ENCODE peak calls at places on chromosomes 2 and 18, in seven cellular contexts. T is HCT116, V is K562, J is HepG2, R is SK-N-SH, Q is GM12878, X is H1. F is an unnamed sample.

GRCh38 chr2:60882971-60883753 is 1.8 kb downstream of the REL start:
- DNase-seq in Q (peak), V (peak), J (no peak), R (peak), T (no peak), X (no peak), F (no peak)

GRCh38 chr2:50395510-50396300 is 636.2 kb downstream of the NRXN1 start:
- DNase-seq in V (no peak), X (no peak), R (no peak), T (no peak), Q (no peak), J (no peak), F (no peak)

GRCh38 chr2:142100967-142101366 is 29.8 kb downstream of the LRP1B start:
- DNase-seq in T (no peak), Q (no peak), J (no peak), V (no peak), R (no peak), X (no peak), F (no peak)

GRCh38 chr2:73408198-73408597 is 22.6 kb downstream of the ALMS1 start:
- DNase-seq in R (no peak), J (no peak), T (no peak), V (no peak), X (no peak), Q (no peak), F (no peak)

GRCh38 chr18:28961669-28962228 is 784.8 kb upstream of the CDH2 start:
- DNase-seq in X (peak), Q (no peak), T (peak), J (peak), V (no peak), R (peak), F (peak)

GRCh38 chr2:163755366-163755765 is 19.6 kb upstream of the FIGN start:
- DNase-seq in T (no peak), J (no peak), R (no peak), V (no peak), X (no peak), Q (no peak), F (no peak)

GRCh38 chr2:229815342-229815741 is 101.0 kb upstream of the DNER start:
- DNase-seq in V (no peak), T (no peak), X (no peak), R (no peak), Q (no peak), J (no peak), F (no peak)

GRCh38 chr2:160075171-160075570 is 12.8 kb upstream of the PLA2R1 start:
- DNase-seq in T (no peak), R (no peak), J (no peak), Q (no peak), X (no peak), V (no peak), F (no peak)

GRCh38 chr2:152433289-152433688 is 98.3 kb downstream of the FMNL2 start:
- DNase-seq in X (no peak), V (no peak), J (no peak), T (no peak), R (no peak), Q (no peak), F (no peak)

GRCh38 chr2:237184923-237185580 is 99.4 kb downstream of the COPS8 start:
- DNase-seq in R (no peak), V (no peak), Q (no peak), J (no peak), T (no peak), X (no peak), F (no peak)

GRCh38 chr18:57542801-57543427 is 43.6 kb downstream of the FECH start:
- DNase-seq in Q (no peak), T (no peak), R (peak), X (no peak), J (no peak), V (no peak), F (no peak)

GRCh38 chr2:95281786-95282185 is 7.5 kb downstream of the PROM2 start:
- DNase-seq in V (no peak), X (no peak), T (no peak), Q (no peak), J (no peak), R (no peak), F (no peak)

GRCh38 chr2:225002039-225002655 is 40.1 kb downstream of the DOCK10 start:
- DNase-seq in Q (peak), V (peak), T (peak), X (no peak), R (peak), J (peak), F (peak)

GRCh38 chr18:23114171-23114881 is 21.0 kb upstream of the CABLES1 start:
- DNase-seq in T (no peak), R (no peak), V (no peak), X (no peak), J (no peak), Q (no peak), F (no peak)

GRCh38 chr2:3587432-3587831 is 7.5 kb upstream of the COLEC11 start:
- DNase-seq in T (no peak), R (no peak), J (peak), Q (no peak), V (peak), X (no peak), F (no peak)

GRCh38 chr2:150485114-150485870 is 2.2 kb downstream of the RND3 start:
- DNase-seq in J (peak), R (peak), T (no peak), V (no peak), Q (no peak), X (peak), F (no peak)

GRCh38 chr2:106147665-106148064 is 46.4 kb downstream of the UXS1 start:
- DNase-seq in T (no peak), X (no peak), R (no peak), J (no peak), V (no peak), Q (peak), F (no peak)

GRCh38 chr18:53490019-53490418 is 734.5 kb downstream of the MBD2 start:
- DNase-seq in Q (no peak), T (no peak), R (no peak), V (no peak), X (no peak), J (no peak), F (no peak)

GRCh38 chr2:199973703-199974102 is 18.3 kb downstream of the MAIP1 start:
- DNase-seq in R (peak), X (no peak), V (peak), Q (no peak), J (peak), T (peak), F (no peak)

GRCh38 chr2:75503048-75503607 is 57.6 kb downstream of the EVA1A start:
- DNase-seq in Q (no peak), R (no peak), T (no peak), X (no peak), J (no peak), V (no peak), F (no peak)

GRCh38 chr2:85264471-85264870 is 63.3 kb downstream of the TGOLN2 start:
- DNase-seq in R (no peak), V (no peak), J (no peak), Q (no peak), T (no peak), X (no peak), F (no peak)

GRCh38 chr18:74248189-74248975 is 43.4 kb downstream of the CYB5A start:
- DNase-seq in Q (no peak), X (no peak), T (no peak), V (no peak), R (no peak), J (no peak), F (no peak)

GRCh38 chr18:59718108-59719057 is 21.2 kb upstream of the CCBE1 start:
- DNase-seq in J (no peak), T (no peak), R (peak), Q (no peak), V (no peak), X (no peak), F (no peak)

GRCh38 chr2:156333951-156334495 is 1.5 kb upstream of the NR4A2 start:
- DNase-seq in T (no peak), X (no peak), J (peak), R (peak), V (peak), Q (no peak), F (no peak)

GRCh38 chr2:154908312-154908711 is 209.8 kb downstream of the KCNJ3 start:
- DNase-seq in V (no peak), J (no peak), T (no peak), X (no peak), R (no peak), Q (no peak), F (no peak)

GRCh38 chr2:208179028-208179609 is 10.7 kb downstream of the C2orf80 start:
- DNase-seq in Q (no peak), T (no peak), X (no peak), V (no peak), J (peak), R (no peak), F (no peak)

GRCh38 chr2:28231110-28231621 is 161.5 kb upstream of the FOSL2 start:
- DNase-seq in Q (no peak), T (no peak), V (no peak), R (peak), X (no peak), J (no peak), F (no peak)
- TF ChIP-seq SIN3A in Q (no peak), T (no peak), V (no peak), R (no peak), X (no peak), J (no peak), F (no peak)

GRCh38 chr18:33424266-33424946 is 16.1 kb downstream of the CCDC178 start:
- DNase-seq in Q (no peak), R (no peak), X (no peak), T (no peak), V (no peak), J (peak), F (no peak)
- TF ChIP-seq SIN3A in Q (no peak), R (no peak), X (no peak), T (no peak), V (no peak), J (no peak), F (no peak)

DNA sequence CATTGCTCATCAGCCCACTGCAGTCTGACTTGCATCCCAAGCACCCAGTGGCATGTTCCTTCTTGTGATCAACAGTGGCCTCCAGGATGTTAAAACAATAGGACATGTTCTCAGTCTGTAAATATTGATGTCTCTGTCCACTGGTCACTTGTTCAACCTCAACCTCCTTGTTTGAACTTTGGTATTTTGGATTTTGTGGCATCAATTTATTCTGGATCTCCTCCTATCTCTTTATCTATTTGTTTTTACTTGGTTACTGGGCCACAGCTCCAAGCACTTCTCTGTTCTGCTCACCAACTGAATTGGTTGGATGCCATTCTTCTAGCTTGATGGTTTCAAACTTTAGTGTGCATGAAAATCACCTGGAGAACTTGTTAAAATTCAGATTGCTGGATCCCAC is 1414.8 kb upstream of the CELF4 start:
- DNase-seq in T (no peak), J (no peak), X (no peak), R (no peak), Q (no peak), V (no peak), F (no peak)
- TF ChIP-seq SIN3A in T (no peak), J (no peak), X (no peak), R (no peak), Q (no peak), V (no peak), F (no peak)

GRCh38 chr2:241084856-241085444 is 17.1 kb downstream of the MTERF4 start:
- DNase-seq in J (no peak), R (no peak), X (no peak), V (no peak), T (no peak), Q (no peak), F (no peak)
- TF ChIP-seq SIN3A in J (no peak), R (no peak), X (no peak), V (no peak), T (no peak), Q (no peak), F (no peak)

GRCh38 chr2:10363861-10364610 is 61.3 kb downstream of the HPCAL1 start:
- DNase-seq in J (no peak), Q (no peak), R (no peak), X (no peak), T (no peak), V (no peak), F (no peak)

GRCh38 chr2:10362898-10363195 is 60.1 kb downstream of the HPCAL1 start:
- DNase-seq in V (no peak), R (no peak), J (no peak), Q (no peak), X (no peak), T (no peak), F (no peak)

GRCh38 chr2:10361220-10361588 is 58.5 kb downstream of the HPCAL1 start:
- DNase-seq in J (no peak), R (peak), V (no peak), Q (no peak), T (no peak), X (no peak), F (no peak)

GRCh38 chr2:10360460-10361219 is 57.9 kb downstream of the HPCAL1 start:
- DNase-seq in V (no peak), R (no peak), T (no peak), J (no peak), X (no peak), Q (no peak), F (no peak)

DNA sequence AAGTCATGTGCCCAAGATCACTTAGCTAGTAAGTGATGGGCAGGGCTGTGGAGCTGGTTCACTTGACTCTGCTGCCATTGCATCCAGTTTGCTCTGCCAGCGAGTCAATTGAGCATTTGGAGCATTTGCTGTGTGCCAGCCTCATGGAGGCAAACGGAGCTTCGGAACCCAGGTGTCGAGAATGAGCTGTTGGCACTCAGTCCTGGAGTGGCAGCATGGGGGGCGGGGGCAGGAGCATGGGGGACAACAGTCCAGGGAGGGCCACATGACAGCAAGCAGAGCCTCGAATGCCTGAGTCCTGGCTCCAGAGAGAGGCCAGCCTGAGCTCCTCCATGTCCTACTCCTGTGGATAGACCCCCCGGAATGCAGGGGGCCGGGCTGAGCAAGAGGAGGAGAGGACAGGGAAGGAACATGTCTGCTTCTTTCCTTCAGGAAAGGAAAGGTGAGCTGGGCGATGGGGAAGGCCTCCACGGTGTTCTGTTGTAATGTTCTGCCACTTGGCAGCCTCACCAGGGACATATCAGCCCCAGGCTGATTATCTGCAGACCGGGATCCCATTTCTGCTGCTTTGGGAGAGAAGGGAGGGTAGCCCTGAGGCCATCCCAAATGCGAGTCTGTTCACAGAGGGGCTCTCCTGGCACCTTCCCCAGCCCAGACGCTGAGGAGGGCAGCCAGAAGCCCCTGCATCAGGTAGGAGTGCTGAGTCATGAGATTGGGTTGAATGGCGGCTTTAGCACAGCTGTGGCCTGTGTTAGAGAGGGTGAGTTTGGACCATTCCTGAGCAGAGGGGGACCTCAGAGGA is 59.6 kb downstream of the HPCAL1 start:
- DNase-seq in R (peak), T (no peak), V (no peak), Q (no peak), J (no peak), X (no peak), F (no peak)
- TF ChIP-seq SIN3A in R (no peak), T (no peak), V (no peak), Q (no peak), J (no peak), X (no peak), F (no peak)

GRCh38 chr2:14554829-14555580 is 77.5 kb upstream of the LRATD1 start:
- DNase-seq in X (no peak), Q (no peak), J (no peak), V (no peak), R (no peak), T (no peak), F (no peak)
- TF ChIP-seq SIN3A in X (no peak), Q (no peak), J (no peak), V (no peak), R (no peak), T (no peak), F (no peak)

GRCh38 chr2:133736674-133737073 is 168.4 kb upstream of the NCKAP5 start:
- DNase-seq in J (no peak), T (no peak), Q (no peak), V (no peak), R (no peak), X (no peak), F (no peak)

GRCh38 chr2:133732982-133733670 is 164.9 kb upstream of the NCKAP5 start:
- DNase-seq in V (no peak), X (no peak), R (no peak), Q (no peak), J (no peak), T (no peak), F (no peak)

GRCh38 chr2:133733856-133734255 is 165.6 kb upstream of the NCKAP5 start:
- DNase-seq in J (no peak), T (no peak), V (no peak), R (no peak), X (no peak), Q (no peak), F (no peak)

GRCh38 chr2:133737597-133737996 is 169.3 kb upstream of the NCKAP5 start:
- DNase-seq in Q (no peak), T (no peak), X (no peak), R (no peak), J (no peak), V (no peak), F (no peak)

DNA sequence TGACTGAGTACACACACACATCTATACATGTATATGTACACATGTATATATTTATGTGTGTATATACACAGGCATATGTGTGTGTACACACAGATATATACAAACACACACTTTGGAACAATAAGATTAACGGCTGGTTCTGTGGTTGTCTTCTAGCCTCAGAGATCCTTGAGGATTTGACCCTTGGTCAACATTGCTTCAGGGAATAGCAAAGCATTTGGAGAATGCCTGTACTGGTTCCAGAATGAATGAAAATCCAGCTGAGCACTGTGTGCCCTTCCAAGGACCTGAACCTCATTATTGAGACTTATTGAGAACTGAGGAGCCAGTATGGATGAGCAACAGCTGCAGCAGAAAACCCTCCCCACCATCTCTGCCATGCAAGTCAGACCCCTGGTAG is 166.4 kb upstream of the NCKAP5 start:
- DNase-seq in T (no peak), Q (no peak), R (no peak), V (no peak), J (no peak), X (no peak), F (no peak)
- TF ChIP-seq SIN3A in T (no peak), Q (no peak), R (no peak), V (no peak), J (no peak), X (no peak), F (no peak)

GRCh38 chr2:42874838-42875801 is 82.7 kb upstream of the HAAO start:
- DNase-seq in T (no peak), J (no peak), V (no peak), R (no peak), Q (no peak), X (no peak), F (no peak)
- TF ChIP-seq SIN3A in T (no peak), J (no peak), V (no peak), R (no peak), Q (no peak), X (no peak), F (no peak)

DNA sequence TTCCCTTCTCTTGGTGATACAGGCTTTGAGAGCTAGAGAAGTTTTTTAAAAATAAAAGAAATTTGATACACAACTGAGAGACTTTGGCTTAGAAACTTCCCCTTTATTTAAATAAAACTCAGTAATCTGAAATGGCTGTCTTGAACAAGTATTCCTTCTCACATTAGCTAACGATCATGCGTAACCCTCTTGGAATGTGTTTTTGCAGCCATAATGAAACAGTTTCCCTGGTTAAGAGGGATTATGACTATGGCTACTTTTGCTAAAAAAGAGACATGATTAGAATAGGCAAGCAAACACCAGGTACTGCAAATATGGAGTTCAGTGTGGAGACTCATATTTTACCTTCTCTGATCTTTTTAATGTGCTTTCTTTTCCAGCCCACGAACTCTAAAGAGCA is 9.7 kb upstream of the MALL start:
- DNase-seq in V (no peak), X (no peak), R (no peak), Q (no peak), J (no peak), T (no peak), F (no peak)
- TF ChIP-seq SIN3A in V (no peak), X (no peak), R (no peak), Q (no peak), J (no peak), T (no peak), F (no peak)

DNA sequence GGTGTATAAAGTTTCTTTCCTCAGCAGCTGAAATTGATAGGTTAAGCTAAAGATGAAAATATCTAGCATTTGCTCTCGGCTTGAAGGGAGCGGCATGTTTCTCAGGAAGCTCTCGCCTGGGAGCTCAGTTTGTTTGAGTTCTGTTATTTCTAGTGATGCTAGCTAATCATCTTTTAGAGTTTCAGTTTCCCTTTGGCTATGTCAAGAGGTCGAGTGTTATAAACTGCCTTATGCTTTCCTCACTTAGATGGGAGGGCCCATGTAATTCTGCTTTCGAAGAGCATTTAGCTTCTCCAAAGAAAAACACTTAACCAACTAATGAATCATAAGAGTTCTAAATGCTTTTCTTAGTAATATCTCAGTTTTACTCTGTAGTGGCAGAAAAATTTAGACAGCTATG is 33.6 kb downstream of the PLCL1 start:
- DNase-seq in J (no peak), R (no peak), V (no peak), X (no peak), Q (peak), T (no peak), F (no peak)
- TF ChIP-seq SIN3A in J (no peak), R (no peak), V (no peak), X (no peak), Q (no peak), T (no peak), F (no peak)

F was measured in Panc1.